ENCODE peak calls at places on chromosomes 16 and 17, in seven cellular contexts. F is activated B cell treated with CpG ODN at 0.5 μM for 24 hours; U is CD8-positive, alpha-beta T cell; R is AG09319; D is SK-N-SH; X is left lung; H is GM12865. P is an unnamed sample.

GRCh38 chr16:67942200-67942509 is 1.8 kb downstream of the LCAT start:
- DNase-seq in F (no peak), U (no peak), R (no peak), D (peak; percentile 85), X (no peak), H (peak; percentile 67), P (peak; percentile 43)

GRCh38 chr17:57110579-57111367 is 25.7 kb downstream of the AKAP1 start:
- DNase-seq in F (no peak), U (no peak), R (no peak), D (no peak), X (no peak), H (no peak), P (no peak)

GRCh38 chr17:59627269-59627668 is 7.6 kb downstream of the CLTC start:
- DNase-seq in F (no peak), U (no peak), R (no peak), D (no peak), X (no peak), H (no peak), P (no peak)

GRCh38 chr17:81409190-81409935 is 14.1 kb downstream of the BAHCC1 start:
- DNase-seq in F (no peak), U (no peak), R (no peak), D (peak; percentile 69), X (no peak), H (no peak), P (no peak)

GRCh38 chr17:36937001-36937960 is at the start of gene LHX1:
- DNase-seq in F (no peak), U (no peak), R (no peak), D (peak; percentile 65), X (no peak), H (no peak), P (no peak)

GRCh38 chr17:4433515-4434031 is at the start of gene SPNS3:
- DNase-seq in F (peak; percentile 26), U (peak; percentile 41), R (no peak), D (no peak), X (no peak), H (peak; percentile 52), P (no peak)

GRCh38 chr17:38341035-38341721 is 2.6 kb downstream of the GPR179 start:
- DNase-seq in F (no peak), U (no peak), R (no peak), D (peak; percentile 84), X (peak; percentile 81), H (no peak), P (no peak)

GRCh38 chr17:8380049-8380448 is 2.9 kb downstream of the RPL26 start:
- DNase-seq in F (no peak), U (no peak), R (no peak), D (no peak), X (no peak), H (no peak), P (no peak)

GRCh38 chr16:78695371-78695770 is 595.9 kb downstream of the WWOX start:
- DNase-seq in F (no peak), U (no peak), R (no peak), D (no peak), X (no peak), H (no peak), P (no peak)

GRCh38 chr16:76450890-76451289 is 173.7 kb downstream of the CNTNAP4 start:
- DNase-seq in F (no peak), U (no peak), R (no peak), D (no peak), X (peak; percentile 20), H (no peak), P (no peak)

GRCh38 chr16:57786632-57787518 is 15.4 kb downstream of the KIFC3 start:
- DNase-seq in F (no peak), U (no peak), R (no peak), D (no peak), X (peak; percentile 74), H (no peak), P (no peak)

GRCh38 chr16:1422076-1422475 is 1.5 kb upstream of the UQCC4 start:
- DNase-seq in F (no peak), U (no peak), R (no peak), D (no peak), X (no peak), H (no peak), P (no peak)

GRCh38 chr17:27588354-27588753 is 42.6 kb upstream of the LGALS9 start:
- DNase-seq in F (no peak), U (no peak), R (no peak), D (no peak), X (no peak), H (no peak), P (no peak)

GRCh38 chr17:8436169-8436932 is 667 bp downstream of the NDEL1 start:
- DNase-seq in F (no peak), U (peak; percentile 38), R (peak; percentile 42), D (peak; percentile 74), X (peak; percentile 94), H (peak; percentile 64), P (peak; percentile 25)

GRCh38 chr16:87317766-87318121 is 552 bp upstream of the C16orf95 start:
- DNase-seq in F (no peak), U (no peak), R (peak; percentile 27), D (peak; percentile 75), X (peak; percentile 83), H (peak; percentile 69), P (no peak)

GRCh38 chr16:57528499-57529323 is 7.7 kb downstream of the CCDC102A start:
- DNase-seq in F (no peak), U (no peak), R (no peak), D (peak; percentile 29), X (peak; percentile 66), H (no peak), P (peak; percentile 58)

GRCh38 chr17:78997881-78998280 is 11.7 kb downstream of the CANT1 start:
- DNase-seq in F (no peak), U (no peak), R (no peak), D (no peak), X (no peak), H (no peak), P (no peak)

GRCh38 chr17:73198201-73198929 is 5.5 kb downstream of the COG1 start:
- DNase-seq in F (no peak), U (no peak), R (no peak), D (no peak), X (no peak), H (no peak), P (no peak)

GRCh38 chr17:73198930-73199260 is 6.0 kb downstream of the COG1 start:
- DNase-seq in F (no peak), U (no peak), R (no peak), D (no peak), X (no peak), H (no peak), P (no peak)

GRCh38 chr17:73197141-73197540 is 4.3 kb downstream of the COG1 start:
- DNase-seq in F (no peak), U (no peak), R (no peak), D (no peak), X (no peak), H (no peak), P (no peak)

GRCh38 chr17:73194514-73195222 is 1.8 kb downstream of the COG1 start:
- DNase-seq in F (no peak), U (no peak), R (no peak), D (no peak), X (no peak), H (no peak), P (no peak)

GRCh38 chr17:73196500-73196899 is 3.6 kb downstream of the COG1 start:
- DNase-seq in F (no peak), U (no peak), R (no peak), D (no peak), X (no peak), H (peak; percentile 15), P (no peak)
- TF ChIP-seq CTCF in F (no peak), U (no peak), R (peak; percentile 47), D (no peak), X (no peak), H (peak; percentile 13), P (peak; percentile 41)

GRCh38 chr17:18120461-18121053 is 12.0 kb downstream of the MYO15A start:
- DNase-seq in F (no peak), U (no peak), R (no peak), D (no peak), X (no peak), H (no peak), P (no peak)

GRCh38 chr17:18118633-18118975 is 10.0 kb downstream of the MYO15A start:
- DNase-seq in F (no peak), U (no peak), R (no peak), D (no peak), X (no peak), H (no peak), P (no peak)

GRCh38 chr17:18121201-18121600 is 12.6 kb downstream of the MYO15A start:
- DNase-seq in F (no peak), U (no peak), R (no peak), D (no peak), X (no peak), H (no peak), P (no peak)

GRCh38 chr17:18119166-18119745 is 10.7 kb downstream of the MYO15A start:
- DNase-seq in F (no peak), U (no peak), R (no peak), D (no peak), X (no peak), H (no peak), P (no peak)

DNA sequence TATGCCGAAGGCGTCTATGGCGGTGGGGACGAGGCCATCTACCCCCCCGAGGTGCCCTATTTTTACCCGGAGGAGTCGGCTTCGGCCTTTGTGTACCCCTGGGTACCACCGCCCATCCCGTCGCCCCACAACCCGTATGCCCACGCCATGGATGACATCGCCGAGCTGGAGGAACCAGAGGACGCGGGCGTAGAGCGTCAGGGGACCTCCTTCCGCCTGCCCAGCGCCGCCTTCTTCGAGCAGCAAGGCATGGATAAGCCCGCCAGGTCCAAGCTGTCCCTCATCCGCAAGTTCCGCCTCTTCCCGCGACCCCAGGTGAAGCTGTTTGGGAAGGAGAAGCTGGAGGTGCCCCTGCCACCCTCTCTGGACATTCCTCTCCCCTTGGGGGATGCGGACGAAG is 11.4 kb downstream of the MYO15A start:
- DNase-seq in F (no peak), U (no peak), R (no peak), D (no peak), X (no peak), H (no peak), P (no peak)
- TF ChIP-seq CTCF in F (no peak), U (no peak), R (no peak), D (no peak), X (no peak), H (no peak), P (no peak)

DNA sequence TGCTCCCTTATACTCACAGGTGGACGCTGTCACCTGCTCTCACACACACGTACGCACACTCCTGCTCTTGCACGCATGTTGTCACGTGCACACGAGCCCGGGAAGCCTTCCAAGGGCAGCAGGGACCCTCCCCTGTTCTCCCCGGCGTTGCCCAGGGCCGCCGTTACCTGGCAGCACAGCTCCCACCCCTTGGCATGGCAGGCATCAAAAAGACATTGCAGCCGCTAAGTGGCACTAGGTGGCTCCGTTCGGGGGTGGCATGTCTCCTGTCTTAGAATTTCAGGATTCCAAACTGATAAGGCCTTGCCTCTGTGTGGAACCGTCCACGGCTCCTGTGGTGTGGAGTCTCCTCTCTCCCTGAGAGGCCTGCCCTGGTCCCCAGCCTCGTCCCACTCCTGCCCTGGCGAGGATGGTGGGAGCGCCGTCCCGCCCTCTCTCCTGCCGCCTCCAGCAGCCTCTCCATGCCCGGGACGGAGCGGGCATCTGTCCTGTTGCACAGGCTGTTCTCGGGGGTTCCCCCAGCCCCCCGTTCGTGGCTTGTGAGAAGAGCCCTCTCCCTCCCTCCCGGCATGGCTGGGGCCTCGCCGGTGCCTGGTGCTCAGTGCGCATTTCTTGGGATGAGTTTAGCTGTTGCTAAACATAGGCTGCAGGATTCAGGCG is 126.7 kb upstream of the GSE1 start:
- DNase-seq in F (no peak), U (no peak), R (no peak), D (no peak), X (peak; percentile 77), H (no peak), P (no peak)
- TF ChIP-seq CTCF in F (no peak), U (no peak), R (no peak), D (no peak), X (no peak), H (no peak), P (no peak)

GRCh38 chr17:6327007-6327406 is 107.9 kb downstream of the AIPL1 start:
- DNase-seq in F (no peak), U (no peak), R (no peak), D (no peak), X (no peak), H (peak; percentile 1), P (no peak)
- TF ChIP-seq CTCF in F (no peak), U (no peak), R (no peak), D (no peak), X (no peak), H (no peak), P (no peak)

P was measured in progenitor cell of endocrine pancreas.